ENCODE peak calls at places on chromosomes 12 and 14, in five cellular contexts. E, M, Q, O and F are unnamed samples. For H3K4me1, the result is how much of the 10 kb centered on the place peaks cover.

GRCh38 chr14:77026166-77026929 is 2.2 kb downstream of the IRF2BPL start:
- DNase-seq in E (peak), M (peak), Q (no peak), O (peak), F (no peak)

GRCh38 chr12:122203968-122204828 is 689 bp downstream of the B3GNT4 start:
- DNase-seq in E (peak), M (no peak), Q (no peak), O (no peak), F (no peak)

GRCh38 chr12:49188205-49188915 is 520 bp downstream of the TUBA1A start:
- DNase-seq in E (peak), M (peak), Q (peak), O (peak), F (peak)

GRCh38 chr12:26017484-26018211 is 59.2 kb downstream of the RASSF8 start:
- DNase-seq in E (no peak), M (peak), Q (no peak), O (peak), F (peak)

GRCh38 chr12:27618836-27619235 is 77.4 kb upstream of the REP15 start:
- DNase-seq in E (no peak), M (peak), Q (no peak), O (no peak), F (no peak)

GRCh38 chr14:87852107-87852506 is 140.9 kb downstream of the GALC start:
- DNase-seq in E (no peak), M (no peak), Q (no peak), O (no peak), F (no peak)

GRCh38 chr14:81565441-81566290 is 32.0 kb upstream of the SEL1L start:
- DNase-seq in E (no peak), M (no peak), Q (no peak), O (peak), F (peak)

GRCh38 chr12:22321018-22321605 is 13.4 kb downstream of the ST8SIA1 start:
- DNase-seq in E (no peak), M (no peak), Q (no peak), O (no peak), F (no peak)

DNA sequence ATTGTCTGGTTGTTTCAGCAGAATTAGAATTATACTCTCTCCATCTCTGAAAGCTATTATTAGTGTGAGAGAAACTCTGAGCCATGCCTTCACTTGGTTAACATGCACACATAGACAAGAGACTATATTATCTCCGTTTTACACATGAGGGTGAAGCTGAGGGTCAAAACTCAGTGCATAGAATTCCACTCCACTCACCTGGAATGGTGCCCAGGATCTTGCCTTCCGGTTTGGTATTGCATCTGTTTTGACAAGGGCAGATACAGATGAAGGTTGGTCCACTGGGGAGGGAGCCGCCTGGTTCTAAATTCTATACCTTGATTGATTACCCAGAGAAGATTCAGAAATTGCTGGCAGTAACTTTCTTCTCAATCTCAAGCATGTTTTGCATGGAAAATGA is 149.5 kb upstream of the PELI2 start:
- DNase-seq in E (no peak), M (no peak), Q (no peak), O (no peak), F (no peak)
- H3K4me1 ChIP-seq in E (under half), M (under half), Q (under half), O (under half), F (under half)

DNA sequence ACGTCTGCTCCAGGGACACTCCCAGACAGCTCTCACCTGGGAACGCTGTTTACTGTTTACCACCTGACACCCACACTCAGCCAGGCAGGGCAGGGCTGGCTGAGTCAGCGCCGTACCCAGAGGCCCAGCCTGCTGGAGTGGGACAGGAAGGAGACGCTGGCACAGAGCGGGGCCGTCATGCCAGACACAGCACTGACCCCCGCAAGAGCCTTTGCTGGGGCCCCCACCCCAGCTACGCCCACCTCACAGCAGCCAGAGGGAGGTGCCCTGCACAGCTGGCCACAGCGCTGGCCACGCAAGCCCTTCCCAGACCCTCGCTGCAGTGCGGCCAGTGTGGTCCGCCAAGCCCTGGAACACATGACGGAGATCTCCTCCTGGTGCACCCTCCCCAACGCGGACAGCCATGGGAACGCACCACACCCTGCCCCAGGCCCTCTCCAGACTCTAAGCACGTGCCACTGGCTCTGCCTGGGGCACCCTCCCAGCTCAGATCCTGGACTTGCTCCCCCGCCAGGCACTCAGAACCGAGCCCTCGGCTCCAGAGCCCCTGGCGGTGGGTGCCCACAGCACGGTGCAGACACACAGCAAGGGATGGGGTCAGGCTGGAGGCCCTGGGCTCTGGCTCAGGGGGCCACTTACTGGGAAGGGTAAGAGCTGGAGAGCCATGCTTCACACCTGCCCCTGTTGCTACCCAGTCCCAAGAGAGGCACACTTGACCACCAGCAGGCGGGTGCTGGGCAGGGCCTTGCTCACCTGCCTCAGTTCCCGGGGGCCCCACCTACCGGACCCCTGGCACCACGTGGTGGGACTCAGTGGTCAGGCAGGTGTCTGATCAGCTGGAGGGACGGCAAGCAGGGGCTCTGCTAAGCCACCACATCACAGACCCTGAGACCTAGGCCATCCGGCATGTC is 5.6 kb downstream of the AHNAK2 start:
- DNase-seq in E (peak), M (no peak), Q (no peak), O (peak), F (peak)
- H3K4me3 ChIP-seq in E (no peak), M (no peak), Q (no peak), O (no peak), F (no peak)

GRCh38 chr12:53775478-53776145 is 23.8 kb upstream of the CISTR start:
- DNase-seq in E (no peak), M (no peak), Q (no peak), O (peak), F (no peak)

GRCh38 chr12:53777936-53778644 is 26.3 kb upstream of the CISTR start:
- DNase-seq in E (no peak), M (no peak), Q (no peak), O (no peak), F (no peak)

GRCh38 chr12:53780323-53780722 is 28.5 kb upstream of the CISTR start:
- DNase-seq in E (no peak), M (no peak), Q (no peak), O (no peak), F (no peak)

GRCh38 chr12:53776872-53777271 is 25.1 kb upstream of the CISTR start:
- DNase-seq in E (no peak), M (no peak), Q (no peak), O (no peak), F (no peak)

GRCh38 chr12:53777412-53777811 is 25.6 kb upstream of the CISTR start:
- DNase-seq in E (no peak), M (no peak), Q (no peak), O (no peak), F (no peak)
- H3K4me1 ChIP-seq in E (under half), M (under half), Q (under half), O (under half), F (under half)

GRCh38 chr14:106845286-106846087 is 1319.1 kb downstream of the TMEM121 start:
- DNase-seq in E (peak), M (no peak), Q (peak), O (no peak), F (peak)
- H3K4me3 ChIP-seq in E (peak), M (no peak), Q (peak), O (no peak), F (peak)

DNA sequence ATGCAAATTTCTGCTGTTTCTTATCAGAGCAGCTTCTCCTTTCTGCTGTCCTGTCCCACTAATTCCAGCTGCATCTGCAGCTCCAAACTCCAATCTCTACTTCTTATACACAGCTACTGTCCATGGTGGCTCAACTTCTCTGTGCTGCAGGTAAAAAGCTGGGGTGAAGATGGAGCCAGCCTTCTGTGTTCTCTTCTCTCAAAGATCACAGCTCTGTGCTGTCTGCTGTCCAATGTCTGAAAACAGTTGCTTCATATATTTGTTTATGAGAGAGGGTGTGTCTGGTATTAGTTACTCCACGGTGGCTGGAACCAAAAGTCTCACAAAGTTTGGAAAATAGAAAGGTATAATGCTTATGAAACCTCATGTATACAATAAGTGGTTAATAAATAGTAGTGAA is 445.8 kb upstream of the TBX3 start:
- DNase-seq in E (no peak), M (no peak), Q (no peak), O (no peak), F (no peak)
- H3K4me1 ChIP-seq in E (under half), M (under half), Q (under half), O (under half), F (under half)

GRCh38 chr14:96592591-96593388 is 90.6 kb downstream of the PAPOLA start:
- DNase-seq in E (peak), M (peak), Q (peak), O (peak), F (no peak)
- H3K4me3 ChIP-seq in E (peak), M (peak), Q (peak), O (peak), F (no peak)

GRCh38 chr12:52523825-52524224 is 3.6 kb upstream of the KRT5 start:
- DNase-seq in E (peak), M (no peak), Q (no peak), O (no peak), F (no peak)
- H3K4me1 ChIP-seq in E (under half), M (under half), Q (under half), O (under half), F (under half)